ENCODE peak calls at places on chromosome 20, in six cellular contexts. One of them, this sample, is unnamed.

GRCh38 chr20:46539113-46539512 is 11.3 kb downstream of the OCSTAMP start:
- ATAC-seq in K562: no peak
- ATAC-seq in HepG2: peak; percentile 60
- ATAC-seq in A549: peak; percentile 39
- ATAC-seq in upper lobe of left lung: no peak
- ATAC-seq in GM12878: no peak
- ATAC-seq in this sample: no peak

GRCh38 chr20:61897401-61898295 is 168.0 kb downstream of the TAF4 start:
- ATAC-seq in HepG2: no peak
- ATAC-seq in A549: no peak
- ATAC-seq in upper lobe of left lung: peak; percentile 6
- ATAC-seq in GM12878: no peak
- ATAC-seq in K562: no peak
- ATAC-seq in this sample: no peak

GRCh38 chr20:666877-667276 is 8.7 kb downstream of the SCRT2 start:
- ATAC-seq in GM12878: no peak
- ATAC-seq in HepG2: no peak
- ATAC-seq in K562: no peak
- ATAC-seq in A549: no peak
- ATAC-seq in upper lobe of left lung: no peak
- ATAC-seq in this sample: no peak

GRCh38 chr20:38890497-38890818 is 35.8 kb upstream of the FAM83D start:
- ATAC-seq in K562: no peak
- ATAC-seq in GM12878: peak; percentile 6
- ATAC-seq in HepG2: no peak
- ATAC-seq in upper lobe of left lung: no peak
- ATAC-seq in A549: no peak
- ATAC-seq in this sample: no peak

GRCh38 chr20:31740208-31740607 is 1.1 kb downstream of the TPX2 start:
- ATAC-seq in K562: peak; percentile 16
- ATAC-seq in A549: no peak
- ATAC-seq in GM12878: peak; percentile 44
- ATAC-seq in HepG2: no peak
- ATAC-seq in upper lobe of left lung: no peak
- ATAC-seq in this sample: no peak

GRCh38 chr20:34375977-34376430 is 12.9 kb downstream of the ITCH start:
- ATAC-seq in A549: no peak
- ATAC-seq in GM12878: peak; percentile 23
- ATAC-seq in upper lobe of left lung: no peak
- ATAC-seq in K562: peak; percentile 58
- ATAC-seq in HepG2: peak; percentile 63
- ATAC-seq in this sample: no peak

GRCh38 chr20:62322428-62323073 is 19.8 kb downstream of the ADRM1 start:
- ATAC-seq in upper lobe of left lung: no peak
- ATAC-seq in GM12878: no peak
- ATAC-seq in HepG2: no peak
- ATAC-seq in K562: no peak
- ATAC-seq in A549: peak; percentile 5
- ATAC-seq in this sample: no peak

GRCh38 chr20:19909696-19910095 is 107.5 kb upstream of the NAA20 start:
- ATAC-seq in A549: no peak
- ATAC-seq in HepG2: no peak
- ATAC-seq in upper lobe of left lung: peak; percentile 87
- ATAC-seq in K562: no peak
- ATAC-seq in GM12878: no peak
- ATAC-seq in this sample: peak; percentile 82

GRCh38 chr20:45156728-45157127 is 18.0 kb upstream of the PI3 start:
- ATAC-seq in GM12878: no peak
- ATAC-seq in HepG2: no peak
- ATAC-seq in A549: no peak
- ATAC-seq in K562: no peak
- ATAC-seq in upper lobe of left lung: no peak
- ATAC-seq in this sample: no peak

GRCh38 chr20:32034581-32035397 is 17.3 kb upstream of the HCK start:
- ATAC-seq in A549: no peak
- ATAC-seq in GM12878: peak; percentile 80
- ATAC-seq in upper lobe of left lung: peak; percentile 47
- ATAC-seq in K562: no peak
- ATAC-seq in HepG2: no peak
- ATAC-seq in this sample: peak; percentile 29

GRCh38 chr20:3051385-3052019 is 5.7 kb downstream of the MRPS26 start:
- ATAC-seq in K562: no peak
- ATAC-seq in A549: peak; percentile 80
- ATAC-seq in GM12878: peak; percentile 32
- ATAC-seq in upper lobe of left lung: no peak
- ATAC-seq in HepG2: peak; percentile 62
- ATAC-seq in this sample: no peak

GRCh38 chr20:41046716-41047115 is 18.1 kb downstream of the TOP1 start:
- ATAC-seq in upper lobe of left lung: no peak
- ATAC-seq in GM12878: peak; percentile 59
- ATAC-seq in HepG2: no peak
- ATAC-seq in K562: peak; percentile 3
- ATAC-seq in A549: no peak
- ATAC-seq in this sample: no peak

GRCh38 chr20:3655032-3655405 is 8.2 kb downstream of the GFRA4 start:
- ATAC-seq in K562: no peak
- ATAC-seq in A549: no peak
- ATAC-seq in upper lobe of left lung: no peak
- ATAC-seq in GM12878: no peak
- ATAC-seq in HepG2: no peak
- ATAC-seq in this sample: no peak

GRCh38 chr20:62258499-62259293 is 20.4 kb downstream of the OSBPL2 start:
- ATAC-seq in upper lobe of left lung: peak; percentile 84
- ATAC-seq in A549: no peak
- ATAC-seq in GM12878: no peak
- ATAC-seq in HepG2: no peak
- ATAC-seq in K562: no peak
- ATAC-seq in this sample: peak; percentile 90

GRCh38 chr20:16760431-16761304 is 12.5 kb downstream of the OTOR start:
- ATAC-seq in A549: peak; percentile 57
- ATAC-seq in upper lobe of left lung: no peak
- ATAC-seq in GM12878: no peak
- ATAC-seq in HepG2: peak; percentile 63
- ATAC-seq in K562: no peak
- ATAC-seq in this sample: no peak

GRCh38 chr20:34300809-34301586 is 2.2 kb downstream of the AHCY start:
- ATAC-seq in GM12878: peak; percentile 7
- ATAC-seq in A549: no peak
- ATAC-seq in K562: no peak
- ATAC-seq in HepG2: peak; percentile 8
- ATAC-seq in upper lobe of left lung: no peak
- ATAC-seq in this sample: no peak

GRCh38 chr20:63032861-63033634 is 26.3 kb upstream of the BHLHE23 start:
- ATAC-seq in GM12878: peak; percentile 82
- ATAC-seq in A549: peak; percentile 23
- ATAC-seq in HepG2: no peak
- ATAC-seq in upper lobe of left lung: no peak
- ATAC-seq in K562: no peak
- ATAC-seq in this sample: no peak

GRCh38 chr20:33767100-33767499 is 35.3 kb downstream of the ZNF341 start:
- ATAC-seq in HepG2: no peak
- ATAC-seq in upper lobe of left lung: no peak
- ATAC-seq in GM12878: no peak
- ATAC-seq in K562: no peak
- ATAC-seq in A549: no peak
- ATAC-seq in this sample: no peak

GRCh38 chr20:9061434-9061833 is 7.5 kb upstream of the PLCB4 start:
- ATAC-seq in A549: no peak
- ATAC-seq in K562: no peak
- ATAC-seq in HepG2: no peak
- ATAC-seq in GM12878: no peak
- ATAC-seq in upper lobe of left lung: no peak
- ATAC-seq in this sample: no peak

GRCh38 chr20:25540273-25540672 is 45.1 kb downstream of the NINL start:
- ATAC-seq in HepG2: peak; percentile 17
- ATAC-seq in K562: peak; percentile 79
- ATAC-seq in upper lobe of left lung: peak; percentile 49
- ATAC-seq in A549: no peak
- ATAC-seq in GM12878: peak; percentile 67
- ATAC-seq in this sample: peak; percentile 60

GRCh38 chr20:17635846-17636245 is 46.2 kb downstream of the RRBP1 start:
- ATAC-seq in HepG2: peak; percentile 2
- ATAC-seq in GM12878: no peak
- ATAC-seq in A549: no peak
- ATAC-seq in upper lobe of left lung: peak; percentile 78
- ATAC-seq in K562: no peak
- ATAC-seq in this sample: peak; percentile 41

GRCh38 chr20:22984611-22985010 is 50.5 kb upstream of the SSTR4 start:
- ATAC-seq in K562: no peak
- ATAC-seq in upper lobe of left lung: peak; percentile 47
- ATAC-seq in HepG2: no peak
- ATAC-seq in GM12878: no peak
- ATAC-seq in A549: no peak
- ATAC-seq in this sample: no peak

GRCh38 chr20:53608456-53609413 is 15.1 kb upstream of the ZNF217 start:
- ATAC-seq in A549: no peak
- ATAC-seq in GM12878: no peak
- ATAC-seq in HepG2: peak; percentile 34
- ATAC-seq in upper lobe of left lung: peak; percentile 60
- ATAC-seq in K562: peak; percentile 91
- ATAC-seq in this sample: no peak

GRCh38 chr20:57188056-57188455 is 78.4 kb downstream of the BMP7 start:
- ATAC-seq in K562: no peak
- ATAC-seq in A549: no peak
- ATAC-seq in HepG2: no peak
- ATAC-seq in GM12878: no peak
- ATAC-seq in upper lobe of left lung: no peak
- ATAC-seq in this sample: no peak

GRCh38 chr20:10076126-10077080 is 41.6 kb downstream of the ANKEF1 start:
- ATAC-seq in A549: peak; percentile 54
- ATAC-seq in GM12878: no peak
- ATAC-seq in K562: no peak
- ATAC-seq in upper lobe of left lung: no peak
- ATAC-seq in HepG2: peak; percentile 66
- ATAC-seq in this sample: no peak

GRCh38 chr20:63874254-63874653 is 9.2 kb downstream of the TPD52L2 start:
- ATAC-seq in K562: no peak
- ATAC-seq in A549: no peak
- ATAC-seq in GM12878: no peak
- ATAC-seq in upper lobe of left lung: no peak
- ATAC-seq in HepG2: no peak
- ATAC-seq in this sample: no peak

GRCh38 chr20:23085415-23086055 is 589 bp downstream of the CD93 start:
- ATAC-seq in A549: no peak
- ATAC-seq in GM12878: no peak
- ATAC-seq in K562: no peak
- ATAC-seq in HepG2: no peak
- ATAC-seq in upper lobe of left lung: no peak
- ATAC-seq in this sample: no peak

GRCh38 chr20:32035398-32035852 is 16.6 kb upstream of the HCK start:
- ATAC-seq in A549: no peak
- ATAC-seq in K562: no peak
- ATAC-seq in HepG2: no peak
- ATAC-seq in GM12878: peak; percentile 63
- ATAC-seq in upper lobe of left lung: no peak
- ATAC-seq in this sample: no peak

GRCh38 chr20:41353530-41353929 is 12.9 kb downstream of the LPIN3 start:
- ATAC-seq in A549: no peak
- ATAC-seq in K562: no peak
- ATAC-seq in GM12878: no peak
- ATAC-seq in upper lobe of left lung: no peak
- ATAC-seq in HepG2: no peak
- ATAC-seq in this sample: no peak

GRCh38 chr20:47373206-47373722 is 16.8 kb upstream of the ZMYND8 start:
- ATAC-seq in K562: no peak
- ATAC-seq in A549: no peak
- ATAC-seq in upper lobe of left lung: no peak
- ATAC-seq in HepG2: no peak
- ATAC-seq in GM12878: no peak
- ATAC-seq in this sample: no peak

GRCh38 chr20:44069203-44069931 is 117.6 kb downstream of the JPH2 start:
- ATAC-seq in K562: no peak
- ATAC-seq in upper lobe of left lung: no peak
- ATAC-seq in GM12878: peak; percentile 79
- ATAC-seq in HepG2: no peak
- ATAC-seq in A549: no peak
- ATAC-seq in this sample: no peak

GRCh38 chr20:11777861-11778570 is 139.7 kb upstream of the BTBD3 start:
- ATAC-seq in HepG2: no peak
- ATAC-seq in A549: no peak
- ATAC-seq in K562: no peak
- ATAC-seq in upper lobe of left lung: no peak
- ATAC-seq in GM12878: no peak
- ATAC-seq in this sample: no peak
- TF ChIP-seq EP300 in HepG2: no peak
- TF ChIP-seq EP300 in A549: no peak
- TF ChIP-seq EP300 in K562: no peak
- TF ChIP-seq EP300 in upper lobe of left lung: no peak
- TF ChIP-seq EP300 in GM12878: no peak
- TF ChIP-seq EP300 in this sample: no peak

GRCh38 chr20:37095609-37096414 is at the start of gene RBL1:
- ATAC-seq in GM12878: peak; percentile 86
- ATAC-seq in upper lobe of left lung: peak; percentile 96
- ATAC-seq in K562: peak; percentile 89
- ATAC-seq in HepG2: peak; percentile 90
- ATAC-seq in A549: peak; percentile 95
- ATAC-seq in this sample: peak; percentile 91
- TF ChIP-seq EP300 in GM12878: no peak
- TF ChIP-seq EP300 in upper lobe of left lung: no peak
- TF ChIP-seq EP300 in K562: no peak
- TF ChIP-seq EP300 in HepG2: peak; percentile 72
- TF ChIP-seq EP300 in A549: no peak
- TF ChIP-seq EP300 in this sample: no peak

DNA sequence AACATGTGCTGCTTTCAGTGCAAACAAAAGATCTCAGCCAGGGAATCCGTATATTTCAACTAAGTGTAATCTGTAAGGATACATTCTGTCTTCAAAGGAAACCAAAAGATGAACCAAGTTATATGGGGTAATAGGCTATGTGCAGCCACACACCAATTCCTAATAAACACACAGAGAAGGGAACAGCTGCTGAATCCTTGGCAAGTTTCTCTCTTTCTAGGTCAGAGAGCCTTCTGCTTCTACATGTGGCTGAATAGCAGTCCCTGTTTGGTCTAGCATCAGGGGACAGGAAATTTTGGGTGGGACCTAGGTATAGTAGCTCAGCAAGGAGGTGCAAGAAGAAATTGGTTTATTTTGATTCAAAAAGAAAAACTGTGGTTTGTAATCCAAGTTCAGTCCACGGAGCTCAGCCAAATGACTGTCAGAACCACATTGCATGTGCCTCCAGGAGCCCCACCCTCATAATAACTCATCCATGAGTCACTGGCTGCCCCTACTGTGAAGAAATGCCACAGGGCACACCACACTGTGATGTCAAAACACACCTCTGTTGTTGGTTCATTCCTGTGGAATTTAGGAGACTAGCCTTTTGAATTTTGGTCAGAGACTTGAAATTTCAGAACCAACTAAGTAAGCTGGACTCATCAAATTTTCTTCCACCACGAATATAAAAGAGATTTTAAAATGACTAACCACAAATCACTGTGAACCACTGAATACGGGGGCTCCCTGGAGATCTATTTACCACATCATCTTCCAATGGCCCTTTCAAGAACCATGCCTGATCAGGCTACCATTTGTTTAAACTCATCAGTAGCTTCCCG is 21.1 kb downstream of the SPTLC3 start:
- ATAC-seq in K562: no peak
- ATAC-seq in HepG2: peak; percentile 65
- ATAC-seq in GM12878: no peak
- ATAC-seq in A549: peak; percentile 99
- ATAC-seq in upper lobe of left lung: peak; percentile 66
- ATAC-seq in this sample: peak; percentile 82
- TF ChIP-seq EP300 in K562: no peak
- TF ChIP-seq EP300 in HepG2: no peak
- TF ChIP-seq EP300 in GM12878: no peak
- TF ChIP-seq EP300 in A549: peak; percentile 42
- TF ChIP-seq EP300 in upper lobe of left lung: no peak
- TF ChIP-seq EP300 in this sample: no peak

GRCh38 chr20:51631011-51631950 is 88.8 kb upstream of the NFATC2 start:
- ATAC-seq in K562: no peak
- ATAC-seq in GM12878: peak; percentile 70
- ATAC-seq in upper lobe of left lung: peak; percentile 91
- ATAC-seq in A549: peak; percentile 83
- ATAC-seq in HepG2: no peak
- ATAC-seq in this sample: peak; percentile 90
- TF ChIP-seq EP300 in K562: peak; percentile 37
- TF ChIP-seq EP300 in GM12878: no peak
- TF ChIP-seq EP300 in upper lobe of left lung: no peak
- TF ChIP-seq EP300 in A549: peak; percentile 32
- TF ChIP-seq EP300 in HepG2: no peak
- TF ChIP-seq EP300 in this sample: no peak

This sample was measured in gastroesophageal sphincter.